ENCODE peak calls at places on chromosomes 5 and 9, in nine cellular contexts. J is fibroblast of lung; Q is CD4-positive, alpha-beta memory T cell; H is tibial nerve; K is GM23248; O is left lung; W is GM12878; M is OCI-LY7; V is stomach. I is an unnamed sample.

GRCh38 chr5:136656811-136657210 is 291.5 kb upstream of the TRPC7 start:
- DNase-seq in J (no peak), V (no peak), K (no peak), M (no peak), H (no peak), O (no peak), Q (no peak), W (no peak), I (no peak)

GRCh38 chr9:88106492-88106891 is 31.8 kb downstream of the SPATA31C2 start:
- DNase-seq in V (peak), M (no peak), J (peak), K (peak), O (no peak), H (no peak), Q (no peak), W (no peak), I (no peak)

GRCh38 chr9:129555512-129556203 is 65.2 kb downstream of the C9orf50 start:
- DNase-seq in O (no peak), Q (no peak), K (no peak), W (no peak), M (no peak), V (no peak), H (no peak), J (peak), I (no peak)

GRCh38 chr9:134781895-134782294 is 98.7 kb upstream of the FCN2 start:
- DNase-seq in Q (no peak), M (peak), H (no peak), V (no peak), O (no peak), W (no peak), J (no peak), K (no peak), I (no peak)

GRCh38 chr5:101212942-101213514 is 309.9 kb upstream of the ST8SIA4 start:
- DNase-seq in Q (no peak), H (no peak), W (no peak), V (no peak), O (no peak), M (no peak), K (no peak), J (no peak), I (no peak)

GRCh38 chr5:109161914-109162683 is 247.7 kb downstream of the PJA2 start:
- DNase-seq in M (no peak), H (no peak), V (no peak), Q (no peak), J (peak), O (no peak), K (peak), W (peak), I (no peak)

GRCh38 chr9:134494273-134494815 is 147.3 kb upstream of the COL5A1 start:
- DNase-seq in O (no peak), M (no peak), K (no peak), V (no peak), J (no peak), H (peak), Q (no peak), W (no peak), I (no peak)

GRCh38 chr9:22144226-22144625 is 135.1 kb upstream of the CDKN2B start:
- DNase-seq in H (no peak), K (no peak), V (no peak), W (no peak), Q (no peak), M (no peak), O (no peak), J (no peak), I (no peak)

GRCh38 chr5:67063791-67064190 is 132.8 kb downstream of the CD180 start:
- DNase-seq in Q (no peak), J (peak), M (no peak), O (no peak), V (no peak), W (no peak), H (no peak), K (peak), I (no peak)

GRCh38 chr5:54741711-54742110 is 224.2 kb downstream of the SNX18 start:
- DNase-seq in Q (no peak), W (no peak), V (no peak), O (no peak), K (no peak), J (no peak), M (no peak), H (no peak), I (no peak)

GRCh38 chr5:95861858-95862561 is 39.5 kb upstream of the GLRX start:
- DNase-seq in H (no peak), V (no peak), Q (no peak), O (no peak), J (peak), W (no peak), K (peak), M (no peak), I (no peak)

DNA sequence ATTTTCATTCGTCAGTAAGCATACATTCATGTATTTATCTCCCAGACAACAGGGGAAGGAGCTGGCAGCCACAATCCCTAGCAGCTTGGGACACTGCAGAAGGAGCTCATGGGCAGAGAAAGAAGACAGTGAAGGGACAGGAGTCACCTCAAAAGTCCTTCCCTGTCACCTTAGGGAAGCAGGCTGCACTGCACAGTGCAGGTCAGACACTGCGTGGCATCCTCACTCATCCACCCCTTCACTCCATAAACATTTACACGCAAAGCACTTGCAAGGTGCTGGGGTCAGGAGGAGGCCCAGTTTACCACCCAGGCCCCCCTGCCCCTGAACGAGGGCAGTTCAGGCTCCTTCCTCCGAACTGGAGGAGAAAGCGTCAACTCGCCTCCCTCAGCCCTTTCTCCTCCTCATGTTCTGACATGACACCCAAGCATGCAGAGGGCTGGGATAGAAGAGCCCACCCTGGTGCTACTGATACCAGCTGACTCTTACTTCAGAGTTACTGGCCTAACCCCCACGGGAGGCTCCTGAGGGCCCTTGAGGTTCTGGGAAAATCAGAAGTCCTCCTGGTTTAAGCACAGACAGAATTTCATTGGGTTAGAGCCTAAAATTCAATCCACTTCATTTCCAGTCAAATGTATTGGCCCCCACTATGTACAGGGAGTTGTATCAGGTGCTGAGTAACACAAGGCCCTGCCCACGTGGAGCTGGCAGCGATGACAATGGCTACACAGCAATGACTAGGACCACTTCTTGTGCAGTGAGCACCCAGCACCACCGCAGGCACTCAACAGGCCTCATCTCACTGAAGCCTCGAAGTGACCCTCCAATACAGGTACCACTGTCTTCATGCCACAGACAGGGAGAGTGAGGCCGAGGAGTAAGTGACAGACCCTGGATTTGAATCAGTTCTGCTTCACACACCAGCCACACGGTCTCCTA is 70.4 kb downstream of the RAPGEF1 start:
- DNase-seq in K (no peak), O (no peak), V (no peak), J (no peak), W (no peak), M (no peak), H (no peak), Q (no peak), I (no peak)
- H3K4me3 ChIP-seq in K (no peak), O (no peak), V (no peak), J (no peak), W (peak), M (peak), H (no peak), Q (peak), I (peak)

GRCh38 chr5:173895766-173896165 is 7.6 kb downstream of the CPEB4 start:
- DNase-seq in H (no peak), M (no peak), V (no peak), O (no peak), K (no peak), J (no peak), W (no peak), Q (no peak), I (no peak)
- H3K27ac ChIP-seq in H (no peak), M (peak), V (no peak), O (peak), K (no peak), J (no peak), W (peak), Q (no peak), I (no peak)

GRCh38 chr5:88680253-88681132 is 202.5 kb downstream of the MEF2C start:
- DNase-seq in M (peak), V (peak), H (no peak), O (peak), J (peak), K (peak), Q (peak), W (no peak), I (peak)
- H3K4me3 ChIP-seq in M (peak), V (peak), H (peak), O (peak), J (peak), K (peak), Q (no peak), W (peak), I (peak)

GRCh38 chr9:3875371-3876132 is 349.8 kb upstream of the RFX3 start:
- DNase-seq in Q (no peak), K (peak), H (no peak), J (peak), W (no peak), O (no peak), V (no peak), M (no peak), I (no peak)

GRCh38 chr9:3879731-3880493 is 354.1 kb upstream of the RFX3 start:
- DNase-seq in O (no peak), V (no peak), M (no peak), Q (no peak), W (no peak), H (no peak), J (no peak), K (peak), I (no peak)

GRCh38 chr9:3880851-3881250 is 355.1 kb upstream of the RFX3 start:
- DNase-seq in Q (no peak), J (peak), W (no peak), M (no peak), O (no peak), H (no peak), V (no peak), K (peak), I (no peak)

GRCh38 chr9:3876553-3876952 is 350.8 kb upstream of the RFX3 start:
- DNase-seq in Q (no peak), H (no peak), W (no peak), O (no peak), M (no peak), V (no peak), K (no peak), J (no peak), I (no peak)

GRCh38 chr9:3879315-3879714 is 353.5 kb upstream of the RFX3 start:
- DNase-seq in K (no peak), V (no peak), W (no peak), O (no peak), Q (no peak), H (no peak), M (no peak), J (no peak), I (no peak)
- H3K27ac ChIP-seq in K (no peak), V (no peak), W (no peak), O (no peak), Q (no peak), H (no peak), M (no peak), J (no peak), I (no peak)

GRCh38 chr9:128361296-128361980 is 9.7 kb upstream of the URM1 start:
- DNase-seq in O (no peak), W (no peak), Q (no peak), V (no peak), H (no peak), M (no peak), K (peak), J (no peak), I (no peak)
- H3K4me3 ChIP-seq in O (peak), W (peak), Q (peak), V (peak), H (peak), M (no peak), K (peak), J (no peak), I (peak)

DNA sequence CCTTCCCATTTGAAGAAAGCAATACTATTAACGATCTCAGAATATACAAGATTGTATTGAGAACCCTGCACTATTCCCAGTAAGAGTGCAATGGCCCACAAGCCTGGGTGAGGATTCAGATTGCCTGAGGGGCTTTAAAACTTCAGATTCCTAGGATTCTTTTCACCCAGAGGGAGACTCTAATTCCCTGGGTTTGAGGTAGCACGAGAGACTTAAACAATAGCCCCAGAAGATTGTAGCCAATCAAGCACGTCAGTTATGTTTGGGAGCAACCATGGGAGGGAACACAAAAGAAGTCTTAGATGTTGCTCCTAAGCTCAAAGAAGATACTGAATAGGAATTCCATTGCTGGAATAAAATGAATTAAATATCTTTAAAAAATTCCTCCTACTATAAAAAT is 17.9 kb downstream of the MRPS27 start:
- DNase-seq in H (no peak), K (no peak), J (no peak), O (no peak), Q (no peak), V (no peak), M (no peak), W (no peak), I (no peak)
- H3K27ac ChIP-seq in H (no peak), K (no peak), J (no peak), O (no peak), Q (no peak), V (no peak), M (peak), W (peak), I (no peak)

GRCh38 chr5:52988335-52989024 is 672 bp upstream of the ITGA2 start:
- DNase-seq in H (no peak), O (no peak), W (no peak), K (peak), M (no peak), V (no peak), Q (peak), J (no peak), I (no peak)
- H3K4me3 ChIP-seq in H (peak), O (peak), W (no peak), K (peak), M (no peak), V (peak), Q (peak), J (peak), I (no peak)